ENCODE peak calls at places on chromosome 13, in seven cellular contexts. X is HCT116, S is GM12878, B is H1, Z is HepG2, Q is SK-N-SH, O is K562. N is an unnamed sample.

GRCh38 chr13:77387607-77388200 is 60.8 kb upstream of the MYCBP2 start:
- DNase-seq in S (no peak), O (no peak), B (no peak), X (no peak), Z (no peak), Q (no peak), N (no peak)

GRCh38 chr13:99063178-99063577 is 85.3 kb upstream of the DOCK9 start:
- DNase-seq in Q (no peak), B (no peak), X (no peak), S (no peak), O (no peak), Z (no peak), N (no peak)

GRCh38 chr13:97339019-97339988 is 94.7 kb upstream of the RAP2A start:
- DNase-seq in O (peak; percentile 23), X (no peak), Q (no peak), B (no peak), S (no peak), Z (no peak), N (no peak)

GRCh38 chr13:99133230-99133629 is 67.4 kb upstream of the UBAC2 start:
- DNase-seq in S (no peak), B (no peak), Q (no peak), O (no peak), X (no peak), Z (no peak), N (no peak)

GRCh38 chr13:48562296-48563066 is 29.6 kb upstream of the RCBTB2 start:
- DNase-seq in X (no peak), Q (no peak), Z (no peak), B (no peak), S (peak; percentile 98), O (peak; percentile 34), N (no peak)

GRCh38 chr13:40662866-40663265 is 3.6 kb downstream of the FOXO1 start:
- DNase-seq in S (peak; percentile 74), X (no peak), Z (no peak), O (no peak), Q (no peak), B (no peak), N (no peak)

GRCh38 chr13:66576381-66576780 is 653.8 kb downstream of the PCDH9 start:
- DNase-seq in B (no peak), S (no peak), Q (no peak), O (no peak), X (no peak), Z (no peak), N (no peak)

GRCh38 chr13:69935043-69935442 is 172.6 kb upstream of the ATXN8OS start:
- DNase-seq in Z (peak; percentile 5), Q (peak; percentile 9), X (peak; percentile 52), B (no peak), S (no peak), O (peak; percentile 0), N (peak; percentile 65)

GRCh38 chr13:98581971-98582702 is 5.2 kb upstream of the STK24 start:
- DNase-seq in O (no peak), S (no peak), X (no peak), Z (no peak), B (no peak), Q (no peak), N (no peak)

GRCh38 chr13:38960175-38960574 is 30.5 kb downstream of the STOML3 start:
- DNase-seq in X (no peak), Q (no peak), B (no peak), Z (no peak), O (no peak), S (no peak), N (no peak)

GRCh38 chr13:102236830-102237621 is 164.8 kb downstream of the FGF14 start:
- DNase-seq in O (no peak), Z (no peak), B (no peak), Q (no peak), S (no peak), X (no peak), N (no peak)

GRCh38 chr13:102580552-102581169 is 16.1 kb upstream of the TPP2 start:
- DNase-seq in S (no peak), O (peak; percentile 69), Q (peak; percentile 54), B (no peak), X (peak; percentile 68), Z (peak; percentile 55), N (peak; percentile 67)

DNA sequence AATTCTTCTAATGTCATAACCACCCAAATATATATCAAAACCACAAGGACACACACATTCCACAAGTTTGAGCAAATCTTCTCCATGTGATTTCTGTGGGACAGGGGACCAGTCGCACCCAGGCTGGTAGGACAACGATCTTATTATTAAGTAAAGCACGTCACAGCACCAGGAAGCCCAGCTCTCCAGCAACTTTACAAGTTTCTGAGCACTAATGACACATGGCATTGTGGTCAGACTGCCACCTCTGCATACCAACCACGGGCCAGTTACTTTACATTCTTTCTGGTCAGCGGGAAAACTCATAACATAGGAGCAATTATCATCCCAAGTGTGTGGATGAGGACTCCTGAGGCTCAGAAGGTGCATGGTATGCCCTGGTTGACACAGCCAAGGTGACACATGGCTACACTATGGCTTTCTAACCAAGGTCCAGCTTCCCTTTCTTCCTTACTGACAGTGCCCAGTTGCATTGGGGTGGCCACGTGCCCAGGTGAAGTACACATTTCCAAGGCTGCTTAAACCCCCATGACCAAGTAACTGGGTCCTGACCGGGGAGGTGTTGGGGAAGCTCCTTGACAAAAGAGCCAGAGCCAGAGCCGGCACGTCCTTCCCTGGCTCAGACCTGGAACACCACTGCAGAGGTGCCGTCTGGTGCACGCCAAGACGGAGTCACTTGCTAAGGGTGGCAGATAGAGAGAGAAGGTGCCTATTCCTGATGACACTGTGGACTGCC is 27.4 kb downstream of the LATS2 start:
- DNase-seq in Z (no peak), O (no peak), S (no peak), Q (no peak), X (no peak), B (no peak), N (peak; percentile 15)
- TF ChIP-seq JUND in Z (no peak), O (no peak), S (no peak), Q (no peak), X (no peak), B (no peak), N (no peak)

GRCh38 chr13:112184261-112184660 is 117.3 kb downstream of the SOX1 start:
- DNase-seq in X (no peak), S (no peak), B (no peak), Q (no peak), O (no peak), Z (no peak), N (no peak)
- TF ChIP-seq JUND in X (no peak), S (no peak), B (no peak), Q (no peak), O (no peak), Z (no peak), N (no peak)

GRCh38 chr13:24671367-24672117 is 8.7 kb upstream of the ATP12A start:
- DNase-seq in O (peak; percentile 28), B (no peak), S (no peak), Q (peak; percentile 82), Z (peak; percentile 54), X (peak; percentile 67), N (peak; percentile 79)
- TF ChIP-seq JUND in O (no peak), B (no peak), S (no peak), Q (no peak), Z (no peak), X (no peak), N (no peak)

GRCh38 chr13:24328145-24328544 is 18.8 kb downstream of the C1QTNF9 start:
- DNase-seq in O (no peak), Z (no peak), Q (peak; percentile 60), X (no peak), S (no peak), B (no peak), N (no peak)
- TF ChIP-seq JUND in O (no peak), Z (no peak), Q (no peak), X (no peak), S (no peak), B (no peak), N (no peak)

DNA sequence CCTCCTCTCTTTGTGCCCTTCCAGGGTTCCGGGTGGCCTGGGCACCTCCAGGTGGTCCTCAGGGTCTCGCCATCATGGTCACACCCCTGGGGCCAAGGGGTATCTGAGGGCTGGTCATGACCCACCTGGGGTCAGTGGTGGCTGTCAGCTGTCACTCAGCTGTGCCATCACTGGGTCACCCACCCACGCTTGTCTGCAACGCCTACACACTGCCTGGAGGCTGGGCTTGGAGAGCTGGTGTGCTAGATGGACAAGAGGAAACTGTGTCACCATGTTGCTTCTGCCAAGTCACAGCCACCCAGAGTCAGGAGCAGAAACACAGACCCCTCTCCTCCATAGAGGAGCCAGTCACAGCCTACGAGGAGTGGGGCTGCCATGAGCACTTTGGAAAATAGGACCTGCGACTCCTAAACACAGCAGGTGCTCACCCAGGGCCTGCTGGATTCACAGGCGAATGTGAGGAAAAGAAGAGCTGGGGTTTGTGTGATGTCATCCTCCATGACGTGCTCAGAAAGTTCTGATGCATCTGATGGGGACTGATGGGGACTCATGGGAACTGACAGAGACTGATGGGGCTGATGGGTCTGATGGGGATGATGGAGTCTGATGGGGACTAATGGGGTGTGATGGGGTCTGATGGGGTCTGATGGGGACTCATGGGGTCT is 10.7 kb upstream of the GRTP1 start:
- DNase-seq in X (no peak), Z (no peak), O (no peak), B (no peak), Q (peak; percentile 4), S (no peak), N (no peak)
- TF ChIP-seq JUND in X (no peak), Z (no peak), O (no peak), B (no peak), Q (no peak), S (no peak), N (no peak)

GRCh38 chr13:36778083-36778671 is 40.8 kb upstream of the RFXAP start:
- DNase-seq in S (peak; percentile 20), X (no peak), O (no peak), B (no peak), Q (no peak), Z (peak; percentile 21), N (no peak)
- TF ChIP-seq JUND in S (no peak), X (no peak), O (no peak), B (no peak), Q (no peak), Z (no peak), N (no peak)

GRCh38 chr13:31476266-31476665 is 263.1 kb upstream of the RXFP2 start:
- DNase-seq in B (no peak), X (no peak), Q (peak; percentile 16), Z (no peak), O (no peak), S (no peak), N (no peak)
- TF ChIP-seq JUND in B (no peak), X (no peak), Q (no peak), Z (no peak), O (no peak), S (no peak), N (no peak)

GRCh38 chr13:30829788-30830637 is 76.1 kb upstream of the MEDAG start:
- DNase-seq in Q (no peak), Z (peak; percentile 45), O (no peak), S (no peak), B (no peak), X (no peak), N (no peak)
- TF ChIP-seq JUND in Q (no peak), Z (no peak), O (no peak), S (no peak), B (no peak), X (no peak), N (no peak)

DNA sequence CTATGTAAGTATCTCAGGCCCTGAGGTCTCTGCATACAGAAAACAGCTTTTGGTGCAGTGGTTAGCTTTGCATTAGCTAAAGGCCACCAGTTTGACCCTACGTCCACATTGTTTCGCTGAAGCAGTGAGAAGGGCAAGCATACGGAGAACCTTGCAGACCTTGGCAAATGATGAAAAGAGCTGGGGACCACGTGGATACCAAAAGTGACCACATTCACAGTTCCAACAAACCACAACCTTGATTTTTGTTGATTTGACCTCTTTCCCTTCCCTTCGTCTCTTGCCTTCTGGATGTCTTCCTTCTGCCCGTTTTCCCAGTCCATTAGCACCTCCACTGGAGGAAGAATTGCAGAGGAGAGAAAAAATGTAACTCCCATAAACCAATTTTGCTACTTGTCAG is 293.8 kb upstream of the HTR2A start:
- DNase-seq in Q (no peak), B (no peak), O (no peak), X (no peak), S (no peak), Z (no peak), N (no peak)
- TF ChIP-seq JUND in Q (no peak), B (no peak), O (no peak), X (no peak), S (no peak), Z (no peak), N (no peak)